ENCODE peak calls at places on chromosome 6, in six cellular contexts. U is cardiac septum, E is colonic mucosa, D is CD14-positive monocyte, N is globus pallidus, C is left ventricle myocardium superior. X is an unnamed sample.

GRCh38 chr6:127030841-127031240 is 87.6 kb upstream of the RSPO3 start:
- DNase-seq in U (no peak), E (no peak), D (no peak), N (no peak), C (no peak), X (no peak)

GRCh38 chr6:166683477-166683876 is 56.4 kb upstream of the RPS6KA2 start:
- DNase-seq in U (no peak), E (no peak), D (no peak), N (no peak), C (no peak), X (no peak)

GRCh38 chr6:139323511-139324445 is 32.0 kb upstream of the TXLNB start:
- DNase-seq in U (peak; percentile 85), E (peak; percentile 74), D (peak; percentile 85), N (peak; percentile 22), C (peak; percentile 62), X (peak; percentile 73)

GRCh38 chr6:1600764-1601615 is 8.7 kb upstream of the FOXC1 start:
- DNase-seq in U (no peak), E (no peak), D (no peak), N (no peak), C (no peak), X (no peak)

GRCh38 chr6:12851123-12851695 is 134.6 kb downstream of the PHACTR1 start:
- DNase-seq in U (no peak), E (no peak), D (no peak), N (no peak), C (no peak), X (no peak)

GRCh38 chr6:133973109-133973971 is 20.3 kb downstream of the TBPL1 start:
- DNase-seq in U (no peak), E (no peak), D (no peak), N (peak; percentile 71), C (no peak), X (no peak)

GRCh38 chr6:30149234-30149633 is 11.8 kb downstream of the TRIM10 start:
- DNase-seq in U (no peak), E (no peak), D (no peak), N (no peak), C (no peak), X (no peak)

GRCh38 chr6:166237611-166238010 is 70.0 kb upstream of the TBXT start:
- DNase-seq in U (no peak), E (no peak), D (no peak), N (no peak), C (no peak), X (no peak)

GRCh38 chr6:22467645-22468044 is 101.7 kb upstream of the HDGFL1 start:
- DNase-seq in U (no peak), E (no peak), D (no peak), N (no peak), C (no peak), X (no peak)

GRCh38 chr6:27247133-27247836 is at the start of gene PRSS16:
- DNase-seq in U (no peak), E (no peak), D (no peak), N (no peak), C (no peak), X (no peak)

GRCh38 chr6:37696841-37697735 is 595 bp downstream of the MDGA1 start:
- DNase-seq in U (no peak), E (no peak), D (no peak), N (no peak), C (peak; percentile 51), X (no peak)

GRCh38 chr6:111429571-111429970 is 53.4 kb downstream of the REV3L start:
- DNase-seq in U (no peak), E (no peak), D (no peak), N (no peak), C (no peak), X (no peak)